ENCODE peak calls at places on chromosomes 6 and 20, in four cellular contexts. Z is GM23248; X is stimulated activated naive CD4-positive, alpha-beta T cell treated with Interleukin-2 at 50 U/mL for 16 hours; V is H9. B is an unnamed sample.

GRCh38 chr6:129567374-129567773 is 142.6 kb downstream of the ARHGAP18 start:
- DNase-seq in V (peak), X (no peak), Z (peak), B (no peak)

GRCh38 chr6:56314683-56315523 is 67.5 kb upstream of the COL21A1 start:
- DNase-seq in X (no peak), V (peak), Z (peak), B (no peak)

GRCh38 chr6:34319471-34319885 is 70.7 kb upstream of the SMIM29 start:
- DNase-seq in V (no peak), Z (no peak), X (no peak), B (no peak)

GRCh38 chr6:3906191-3907019 is 57.2 kb downstream of the FAM50B start:
- DNase-seq in X (no peak), V (no peak), Z (no peak), B (no peak)

GRCh38 chr6:139135578-139136545 is 982 bp downstream of the HECA start:
- DNase-seq in X (peak), Z (peak), V (no peak), B (peak)

GRCh38 chr20:38060536-38060935 is 27.0 kb downstream of the RPRD1B start:
- DNase-seq in Z (peak), V (peak), X (no peak), B (no peak)

GRCh38 chr6:125749112-125749863 is at the start of gene HEY2:
- DNase-seq in V (peak), Z (peak), X (peak), B (peak)

GRCh38 chr6:141103246-141103645 is 1029.5 kb upstream of the GJE1 start:
- DNase-seq in X (no peak), Z (peak), V (no peak), B (no peak)

GRCh38 chr6:156061958-156062661 is 606.5 kb upstream of the NOX3 start:
- DNase-seq in V (no peak), X (no peak), Z (no peak), B (no peak)

GRCh38 chr20:14919473-14920157 is 582.2 kb upstream of the FLRT3 start:
- DNase-seq in V (peak), X (no peak), Z (peak), B (no peak)

GRCh38 chr6:139886396-139886795 is 511.9 kb upstream of the CITED2 start:
- DNase-seq in X (no peak), Z (no peak), V (no peak), B (no peak)

GRCh38 chr20:35304956-35305355 is 12.7 kb upstream of the FAM83C start:
- DNase-seq in V (no peak), Z (no peak), X (no peak), B (no peak)

GRCh38 chr6:162753775-162754174 is 26.0 kb downstream of the PACRG start:
- DNase-seq in X (no peak), V (no peak), Z (no peak), B (no peak)

GRCh38 chr6:35295521-35296315 is 1.9 kb upstream of the DEF6 start:
- DNase-seq in V (no peak), X (no peak), Z (no peak), B (no peak)

GRCh38 chr6:23890543-23891227 is 235.3 kb upstream of the NRSN1 start:
- DNase-seq in X (no peak), V (no peak), Z (peak), B (no peak)

GRCh38 chr6:11217360-11218076 is 14.9 kb downstream of the NEDD9 start:
- DNase-seq in Z (no peak), V (no peak), X (no peak), B (no peak)

GRCh38 chr6:139762587-139763031 is 388.2 kb upstream of the CITED2 start:
- DNase-seq in X (no peak), V (no peak), Z (peak), B (no peak)

GRCh38 chr6:97465877-97466710 is 183.1 kb upstream of the MMS22L start:
- DNase-seq in Z (no peak), X (no peak), V (peak), B (no peak)

GRCh38 chr6:161233986-161234620 is 39.8 kb downstream of the AGPAT4 start:
- DNase-seq in X (no peak), Z (peak), V (no peak), B (no peak)

GRCh38 chr6:134315974-134316391 is 1.9 kb downstream of the SGK1 start:
- DNase-seq in X (no peak), V (no peak), Z (no peak), B (no peak)

GRCh38 chr6:33189625-33190024 is 2.6 kb downstream of the COL11A2 start:
- DNase-seq in X (no peak), Z (no peak), V (no peak), B (no peak)

GRCh38 chr6:13012977-13013680 is 296.6 kb downstream of the PHACTR1 start:
- DNase-seq in V (peak), X (no peak), Z (peak), B (no peak)

GRCh38 chr20:44422083-44422482 is 53.6 kb upstream of the TTPAL start:
- DNase-seq in V (no peak), Z (peak), X (no peak), B (no peak)

GRCh38 chr6:2008383-2008976 is 236.9 kb downstream of the GMDS start:
- DNase-seq in Z (peak), V (no peak), X (no peak), B (no peak)

GRCh38 chr6:106973018-106973840 is 1.3 kb downstream of the CD24 start:
- DNase-seq in Z (no peak), V (peak), X (no peak), B (peak)

GRCh38 chr6:157755032-157755751 is 67.9 kb upstream of the SNX9 start:
- DNase-seq in V (no peak), Z (peak), X (no peak), B (no peak)

GRCh38 chr6:36595168-36595818 is 1.1 kb downstream of the SRSF3 start:
- DNase-seq in X (peak), Z (peak), V (no peak), B (no peak)

GRCh38 chr6:2522521-2522920 is 228.2 kb downstream of the MYLK4 start:
- DNase-seq in Z (peak), V (no peak), X (no peak), B (no peak)

GRCh38 chr6:16286151-16286522 is 47.8 kb downstream of the GMPR start:
- DNase-seq in V (peak), Z (peak), X (no peak), B (peak)

GRCh38 chr6:17032595-17033591 is 69.0 kb upstream of the STMND1 start:
- DNase-seq in X (no peak), Z (peak), V (no peak), B (no peak)

GRCh38 chr6:6972456-6972855 is 135.3 kb upstream of the RREB1 start:
- DNase-seq in X (no peak), V (no peak), Z (peak), B (no peak)

GRCh38 chr20:40749985-40750506 is 61.0 kb upstream of the MAFB start:
- DNase-seq in V (no peak), Z (peak), X (no peak), B (no peak)

GRCh38 chr20:740162-740561 is 28.1 kb downstream of the SLC52A3 start:
- DNase-seq in Z (no peak), X (no peak), V (no peak), B (no peak)

GRCh38 chr6:44859901-44860410 is 468.2 kb upstream of the RUNX2 start:
- DNase-seq in Z (no peak), V (no peak), X (no peak), B (no peak)